ENCODE peak calls at places on chromosomes 6 and 20, in six cellular contexts. D, K, Q, U, P and F are unnamed samples.

GRCh38 chr6:100479180-100480035 is 14.7 kb upstream of the SIM1 start:
- DNase-seq in K (no peak), U (peak; percentile 47), D (no peak), Q (no peak), P (no peak), F (no peak)

GRCh38 chr6:126716826-126717514 is 377.1 kb downstream of the CENPW start:
- DNase-seq in K (no peak), P (no peak), D (no peak), Q (no peak), U (no peak), F (no peak)

GRCh38 chr6:122799916-122800701 is 11.1 kb downstream of the SMPDL3A start:
- DNase-seq in D (peak; percentile 40), P (no peak), Q (no peak), K (no peak), U (peak; percentile 43), F (peak; percentile 23)

GRCh38 chr20:17202030-17202429 is 24.8 kb upstream of the PCSK2 start:
- DNase-seq in Q (no peak), K (no peak), D (no peak), P (no peak), U (no peak), F (no peak)

GRCh38 chr6:13066050-13066449 is 262.3 kb downstream of the TBC1D7 start:
- DNase-seq in U (no peak), K (no peak), Q (no peak), P (no peak), D (no peak), F (no peak)

GRCh38 chr6:155143610-155144106 is 120.2 kb upstream of the CLDN20 start:
- DNase-seq in U (no peak), D (no peak), Q (no peak), P (no peak), K (no peak), F (no peak)

GRCh38 chr20:2747676-2748235 is 52.7 kb downstream of the CPXM1 start:
- DNase-seq in P (peak; percentile 32), K (no peak), U (no peak), Q (no peak), D (no peak), F (no peak)

GRCh38 chr6:121867095-121867494 is 431.6 kb downstream of the GJA1 start:
- DNase-seq in P (no peak), D (no peak), U (no peak), Q (no peak), K (no peak), F (no peak)

GRCh38 chr6:40631760-40632159 is 44.6 kb upstream of the LRFN2 start:
- DNase-seq in Q (peak; percentile 29), K (no peak), D (no peak), U (no peak), P (no peak), F (no peak)

GRCh38 chr6:140487586-140487985 is 1113.1 kb upstream of the CITED2 start:
- DNase-seq in D (no peak), K (no peak), P (no peak), U (peak; percentile 8), Q (no peak), F (no peak)

GRCh38 chr6:159826968-159827647 is 27.0 kb downstream of the PNLDC1 start:
- DNase-seq in Q (no peak), P (no peak), D (no peak), K (no peak), U (no peak), F (no peak)

GRCh38 chr6:34358389-34358906 is 34.0 kb downstream of the NUDT3 start:
- DNase-seq in D (no peak), K (no peak), Q (no peak), P (no peak), U (no peak), F (peak; percentile 60)

GRCh38 chr6:26097268-26097875 is 10.1 kb downstream of the HFE start:
- DNase-seq in P (peak; percentile 68), D (peak; percentile 85), U (peak; percentile 69), K (no peak), Q (peak; percentile 79), F (peak; percentile 74)

GRCh38 chr6:55449219-55449618 is 122.0 kb downstream of the GFRAL start:
- DNase-seq in P (no peak), U (no peak), Q (no peak), D (no peak), K (no peak), F (no peak)

GRCh38 chr6:131979515-131980337 is 28.6 kb upstream of the CCN2 start:
- DNase-seq in P (no peak), K (no peak), D (no peak), U (peak; percentile 24), Q (no peak), F (peak; percentile 91)

GRCh38 chr6:70280462-70280861 is 22.4 kb downstream of the COL9A1 start:
- DNase-seq in P (no peak), U (no peak), D (peak; percentile 27), Q (no peak), K (no peak), F (no peak)

GRCh38 chr6:98574991-98575390 is 259.4 kb upstream of the POU3F2 start:
- DNase-seq in P (no peak), U (no peak), D (peak; percentile 47), K (no peak), Q (peak; percentile 17), F (no peak)

GRCh38 chr6:118588626-118589025 is 40.5 kb downstream of the PLN start:
- DNase-seq in K (no peak), Q (no peak), P (no peak), U (no peak), D (no peak), F (peak; percentile 23)

GRCh38 chr6:64220776-64221175 is 585.2 kb downstream of the PHF3 start:
- DNase-seq in D (no peak), Q (no peak), K (no peak), P (no peak), U (no peak), F (no peak)

GRCh38 chr6:122476131-122476530 is 4.5 kb upstream of the SERINC1 start:
- DNase-seq in U (peak; percentile 46), K (no peak), D (no peak), P (no peak), Q (no peak), F (peak; percentile 9)

GRCh38 chr6:88548891-88549505 is 382.9 kb upstream of the CNR1 start:
- DNase-seq in U (no peak), D (no peak), Q (no peak), P (no peak), K (no peak), F (no peak)

GRCh38 chr6:91572855-91573254 is 986.0 kb upstream of the MAP3K7 start:
- DNase-seq in P (no peak), U (no peak), D (no peak), K (no peak), Q (no peak), F (no peak)

GRCh38 chr20:61833807-61834610 is 231.7 kb downstream of the TAF4 start:
- DNase-seq in Q (peak; percentile 58), K (no peak), U (no peak), D (no peak), P (no peak), F (no peak)

GRCh38 chr6:138690975-138691594 is 82.5 kb upstream of the CCDC28A start:
- DNase-seq in U (peak; percentile 28), P (no peak), K (no peak), D (no peak), Q (no peak), F (no peak)

GRCh38 chr6:134535831-134536230 is 217.9 kb upstream of the SGK1 start:
- DNase-seq in K (no peak), U (no peak), D (no peak), Q (no peak), P (no peak), F (no peak)

GRCh38 chr6:52423971-52424381 is 3.8 kb downstream of the EFHC1 start:
- DNase-seq in K (no peak), D (no peak), Q (no peak), U (peak; percentile 85), P (peak; percentile 61), F (peak; percentile 88)

GRCh38 chr20:51577432-51578144 is 35.1 kb upstream of the NFATC2 start:
- DNase-seq in K (no peak), P (no peak), D (no peak), Q (no peak), U (no peak), F (no peak)

GRCh38 chr6:54419885-54420284 is 111.6 kb downstream of the TINAG start:
- DNase-seq in P (no peak), U (peak; percentile 81), K (no peak), Q (no peak), D (no peak), F (peak; percentile 93)

GRCh38 chr6:144497650-144498049 is 212.5 kb downstream of the UTRN start:
- DNase-seq in P (no peak), U (peak; percentile 15), K (no peak), Q (no peak), D (no peak), F (peak; percentile 33)

GRCh38 chr6:50785921-50786320 is 32.8 kb upstream of the TFAP2B start:
- DNase-seq in Q (no peak), P (no peak), D (no peak), K (no peak), U (no peak), F (no peak)

GRCh38 chr6:134229520-134229919 is 88.4 kb downstream of the SGK1 start:
- DNase-seq in K (no peak), U (no peak), P (no peak), D (no peak), Q (no peak), F (no peak)

GRCh38 chr6:168902075-168902474 is 351.6 kb downstream of the THBS2 start:
- DNase-seq in D (no peak), U (no peak), P (no peak), K (no peak), Q (no peak), F (no peak)
- H3K36me3 ChIP-seq in D (no peaks in the 10 kb centered on the region), U (no peaks in the 10 kb centered on the region), P (no peaks in the 10 kb centered on the region), K (no peaks in the 10 kb centered on the region), Q (no peaks in the 10 kb centered on the region), F (no peaks in the 10 kb centered on the region)

GRCh38 chr6:110102411-110102810 is 77.1 kb downstream of the WASF1 start:
- DNase-seq in Q (no peak), D (no peak), K (no peak), P (no peak), U (no peak), F (no peak)
- H3K36me3 ChIP-seq in Q (no peaks in the 10 kb centered on the region), D (no peaks in the 10 kb centered on the region), K (no peaks in the 10 kb centered on the region), P (no peaks in the 10 kb centered on the region), U (peaks cover 70% of the 10 kb centered on the region), F (peaks cover 3% of the 10 kb centered on the region)

GRCh38 chr6:36685926-36686667 is 7.6 kb downstream of the CDKN1A start:
- DNase-seq in Q (no peak), U (no peak), D (no peak), P (peak; percentile 73), K (no peak), F (no peak)
- H3K36me3 ChIP-seq in Q (no peaks in the 10 kb centered on the region), U (peaks cover 64% of the 10 kb centered on the region), D (no peaks in the 10 kb centered on the region), P (peaks cover 56% of the 10 kb centered on the region), K (peaks cover 57% of the 10 kb centered on the region), F (peaks cover 29% of the 10 kb centered on the region)

DNA sequence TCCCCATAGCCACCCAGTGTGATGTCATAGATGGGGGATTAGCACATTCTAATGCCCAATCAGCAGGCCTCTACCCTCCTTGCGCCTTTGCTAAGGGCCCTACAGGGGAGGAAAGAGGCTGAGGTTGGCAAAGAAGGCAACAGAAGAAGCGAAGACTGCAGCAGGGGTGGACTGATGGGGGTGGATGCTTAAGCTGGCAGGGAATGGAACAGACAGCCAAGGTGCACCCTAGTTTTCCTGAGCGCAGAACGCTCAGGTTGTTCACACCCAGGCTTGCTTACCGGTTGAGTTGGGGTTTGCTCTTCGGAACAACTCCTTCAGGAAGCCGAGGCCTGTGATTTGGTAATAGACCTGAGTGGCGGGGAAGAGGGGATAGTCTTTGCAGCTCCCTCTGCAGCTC is 12.7 kb downstream of the MRPS18A start:
- DNase-seq in U (no peak), Q (no peak), K (no peak), P (no peak), D (no peak), F (no peak)
- H3K36me3 ChIP-seq in U (peaks cover 88% of the 10 kb centered on the region), Q (no peaks in the 10 kb centered on the region), K (peaks cover 84% of the 10 kb centered on the region), P (peaks cover 79% of the 10 kb centered on the region), D (no peaks in the 10 kb centered on the region), F (peaks cover 31% of the 10 kb centered on the region)

GRCh38 chr20:34943808-34944568 is 11.6 kb downstream of the GSS start:
- DNase-seq in D (no peak), K (no peak), Q (no peak), U (no peak), P (no peak), F (peak; percentile 6)
- H3K36me3 ChIP-seq in D (no peaks in the 10 kb centered on the region), K (peaks cover 31% of the 10 kb centered on the region), Q (no peaks in the 10 kb centered on the region), U (peaks cover 74% of the 10 kb centered on the region), P (peaks cover 12% of the 10 kb centered on the region), F (peaks cover 12% of the 10 kb centered on the region)